ENCODE peak calls at places on chromosomes 11 and 22, in five cellular contexts. One of them, this sample, is unnamed.

GRCh38 chr22:37931893-37932389 is 21.5 kb downstream of the C22orf23 start:
- DNase-seq in heart right ventricle: no peak
- DNase-seq in K562: no peak
- DNase-seq in CD8-positive, alpha-beta T cell: no peak
- DNase-seq in cardiac fibroblast: no peak
- DNase-seq in this sample: no peak

GRCh38 chr11:130634981-130635473 is 186.6 kb downstream of the ADAMTS15 start:
- DNase-seq in K562: no peak
- DNase-seq in CD8-positive, alpha-beta T cell: no peak
- DNase-seq in heart right ventricle: no peak
- DNase-seq in cardiac fibroblast: peak
- DNase-seq in this sample: no peak

GRCh38 chr22:37428649-37429586 is 1.6 kb upstream of the ELFN2 start:
- DNase-seq in CD8-positive, alpha-beta T cell: peak
- DNase-seq in heart right ventricle: no peak
- DNase-seq in cardiac fibroblast: peak
- DNase-seq in K562: peak
- DNase-seq in this sample: peak

GRCh38 chr11:33160147-33160546 is 1.1 kb downstream of the CSTF3 start:
- DNase-seq in K562: no peak
- DNase-seq in CD8-positive, alpha-beta T cell: no peak
- DNase-seq in cardiac fibroblast: peak
- DNase-seq in heart right ventricle: no peak
- DNase-seq in this sample: no peak

GRCh38 chr22:46209262-46209661 is 40.8 kb downstream of the CDPF1 start:
- DNase-seq in cardiac fibroblast: no peak
- DNase-seq in K562: no peak
- DNase-seq in heart right ventricle: no peak
- DNase-seq in CD8-positive, alpha-beta T cell: no peak
- DNase-seq in this sample: no peak

GRCh38 chr11:66884443-66884842 is 27.6 kb downstream of the LRFN4 start:
- DNase-seq in K562: no peak
- DNase-seq in CD8-positive, alpha-beta T cell: no peak
- DNase-seq in heart right ventricle: no peak
- DNase-seq in cardiac fibroblast: no peak
- DNase-seq in this sample: no peak

GRCh38 chr11:46827995-46828394 is 18.1 kb downstream of the CKAP5 start:
- DNase-seq in K562: no peak
- DNase-seq in heart right ventricle: no peak
- DNase-seq in cardiac fibroblast: peak
- DNase-seq in CD8-positive, alpha-beta T cell: no peak
- DNase-seq in this sample: no peak

GRCh38 chr11:134120143-134120850 is 51.4 kb downstream of the JAM3 start:
- DNase-seq in K562: no peak
- DNase-seq in heart right ventricle: peak
- DNase-seq in cardiac fibroblast: peak
- DNase-seq in CD8-positive, alpha-beta T cell: no peak
- DNase-seq in this sample: no peak

GRCh38 chr11:112016088-112016764 is 9.0 kb upstream of the DLAT start:
- DNase-seq in cardiac fibroblast: peak
- DNase-seq in CD8-positive, alpha-beta T cell: no peak
- DNase-seq in heart right ventricle: no peak
- DNase-seq in K562: no peak
- DNase-seq in this sample: peak

GRCh38 chr11:77107950-77108349 is 5.3 kb downstream of the OMP start:
- DNase-seq in K562: no peak
- DNase-seq in heart right ventricle: no peak
- DNase-seq in CD8-positive, alpha-beta T cell: no peak
- DNase-seq in cardiac fibroblast: peak
- DNase-seq in this sample: no peak

GRCh38 chr22:31753005-31753633 is 700 bp upstream of the DEPDC5 start:
- DNase-seq in K562: peak
- DNase-seq in CD8-positive, alpha-beta T cell: no peak
- DNase-seq in heart right ventricle: peak
- DNase-seq in cardiac fibroblast: peak
- DNase-seq in this sample: peak

GRCh38 chr11:45259607-45260006 is 26.5 kb downstream of the SYT13 start:
- DNase-seq in cardiac fibroblast: no peak
- DNase-seq in heart right ventricle: no peak
- DNase-seq in CD8-positive, alpha-beta T cell: no peak
- DNase-seq in K562: no peak
- DNase-seq in this sample: no peak

GRCh38 chr11:119897046-119897440 is 168.0 kb upstream of the NECTIN1 start:
- DNase-seq in K562: no peak
- DNase-seq in cardiac fibroblast: no peak
- DNase-seq in CD8-positive, alpha-beta T cell: no peak
- DNase-seq in heart right ventricle: no peak
- DNase-seq in this sample: no peak

GRCh38 chr11:27249208-27249509 is 113.9 kb downstream of the CCDC34 start:
- DNase-seq in CD8-positive, alpha-beta T cell: no peak
- DNase-seq in heart right ventricle: no peak
- DNase-seq in K562: no peak
- DNase-seq in cardiac fibroblast: no peak
- DNase-seq in this sample: no peak

GRCh38 chr11:119149371-119150275 is 771 bp downstream of the ABCG4 start:
- DNase-seq in K562: no peak
- DNase-seq in CD8-positive, alpha-beta T cell: no peak
- DNase-seq in cardiac fibroblast: no peak
- DNase-seq in heart right ventricle: no peak
- DNase-seq in this sample: no peak

GRCh38 chr22:35330258-35330861 is 30.7 kb downstream of the TOM1 start:
- DNase-seq in K562: no peak
- DNase-seq in cardiac fibroblast: peak
- DNase-seq in heart right ventricle: peak
- DNase-seq in CD8-positive, alpha-beta T cell: peak
- DNase-seq in this sample: no peak

GRCh38 chr11:45148276-45148675 is 1.8 kb downstream of the PRDM11 start:
- DNase-seq in cardiac fibroblast: no peak
- DNase-seq in heart right ventricle: peak
- DNase-seq in CD8-positive, alpha-beta T cell: no peak
- DNase-seq in K562: no peak
- DNase-seq in this sample: no peak

GRCh38 chr22:32079110-32080089 is 36.3 kb downstream of the SLC5A1 start:
- DNase-seq in heart right ventricle: no peak
- DNase-seq in K562: no peak
- DNase-seq in cardiac fibroblast: peak
- DNase-seq in CD8-positive, alpha-beta T cell: no peak
- DNase-seq in this sample: no peak

GRCh38 chr11:126083829-126084607 is 21.4 kb upstream of the CDON start:
- DNase-seq in cardiac fibroblast: no peak
- DNase-seq in heart right ventricle: no peak
- DNase-seq in K562: no peak
- DNase-seq in CD8-positive, alpha-beta T cell: peak
- DNase-seq in this sample: no peak

GRCh38 chr11:78370406-78371172 is 47.0 kb downstream of the GAB2 start:
- DNase-seq in heart right ventricle: peak
- DNase-seq in cardiac fibroblast: peak
- DNase-seq in K562: no peak
- DNase-seq in CD8-positive, alpha-beta T cell: no peak
- DNase-seq in this sample: no peak

GRCh38 chr11:78364128-78364751 is 53.4 kb downstream of the GAB2 start:
- DNase-seq in heart right ventricle: no peak
- DNase-seq in cardiac fibroblast: no peak
- DNase-seq in CD8-positive, alpha-beta T cell: no peak
- DNase-seq in K562: no peak
- DNase-seq in this sample: no peak

GRCh38 chr11:78363018-78363619 is 54.5 kb downstream of the GAB2 start:
- DNase-seq in heart right ventricle: no peak
- DNase-seq in CD8-positive, alpha-beta T cell: no peak
- DNase-seq in K562: no peak
- DNase-seq in cardiac fibroblast: no peak
- DNase-seq in this sample: no peak

GRCh38 chr11:78361228-78361627 is 56.4 kb downstream of the GAB2 start:
- DNase-seq in CD8-positive, alpha-beta T cell: no peak
- DNase-seq in cardiac fibroblast: no peak
- DNase-seq in K562: no peak
- DNase-seq in heart right ventricle: no peak
- DNase-seq in this sample: no peak

DNA sequence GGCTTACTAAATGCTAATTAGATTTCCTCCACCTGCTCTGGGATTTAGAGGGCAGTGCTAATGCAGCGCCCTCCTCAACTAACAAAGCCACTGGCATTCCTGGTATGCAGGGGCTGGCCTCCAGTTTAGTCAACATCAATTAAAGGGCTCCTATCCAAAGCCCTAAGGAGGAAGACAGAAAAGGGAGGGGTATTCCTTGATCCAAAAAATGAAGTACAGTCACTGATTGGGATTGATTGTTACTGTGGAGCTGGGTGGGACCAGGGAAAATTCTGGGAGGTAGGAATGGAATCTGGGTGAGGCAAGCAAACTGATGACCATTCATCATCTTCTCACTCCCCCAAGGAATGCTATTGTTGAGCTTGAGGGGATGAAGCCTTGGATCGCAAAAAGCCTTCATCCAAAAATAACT is 52.2 kb downstream of the GAB2 start:
- DNase-seq in heart right ventricle: no peak
- DNase-seq in CD8-positive, alpha-beta T cell: no peak
- DNase-seq in K562: no peak
- DNase-seq in cardiac fibroblast: peak
- DNase-seq in this sample: no peak
- TF ChIP-seq CTCF in heart right ventricle: no peak
- TF ChIP-seq CTCF in CD8-positive, alpha-beta T cell: no peak
- TF ChIP-seq CTCF in K562: no peak
- TF ChIP-seq CTCF in cardiac fibroblast: no peak
- TF ChIP-seq CTCF in this sample: no peak

GRCh38 chr11:116602637-116602942 is 170.2 kb downstream of the BUD13 start:
- DNase-seq in cardiac fibroblast: no peak
- DNase-seq in CD8-positive, alpha-beta T cell: no peak
- DNase-seq in K562: no peak
- DNase-seq in heart right ventricle: no peak
- DNase-seq in this sample: no peak

GRCh38 chr11:116607027-116607426 is 165.8 kb downstream of the BUD13 start:
- DNase-seq in K562: no peak
- DNase-seq in cardiac fibroblast: no peak
- DNase-seq in heart right ventricle: no peak
- DNase-seq in CD8-positive, alpha-beta T cell: no peak
- DNase-seq in this sample: no peak

GRCh38 chr11:116606060-116606459 is 166.7 kb downstream of the BUD13 start:
- DNase-seq in heart right ventricle: no peak
- DNase-seq in K562: no peak
- DNase-seq in CD8-positive, alpha-beta T cell: no peak
- DNase-seq in cardiac fibroblast: no peak
- DNase-seq in this sample: no peak

GRCh38 chr11:116603783-116604323 is 168.9 kb downstream of the BUD13 start:
- DNase-seq in K562: no peak
- DNase-seq in heart right ventricle: no peak
- DNase-seq in cardiac fibroblast: no peak
- DNase-seq in CD8-positive, alpha-beta T cell: no peak
- DNase-seq in this sample: no peak

GRCh38 chr11:116605543-116605942 is 167.2 kb downstream of the BUD13 start:
- DNase-seq in heart right ventricle: no peak
- DNase-seq in cardiac fibroblast: peak
- DNase-seq in K562: peak
- DNase-seq in CD8-positive, alpha-beta T cell: no peak
- DNase-seq in this sample: peak
- TF ChIP-seq CTCF in heart right ventricle: peak
- TF ChIP-seq CTCF in cardiac fibroblast: peak
- TF ChIP-seq CTCF in K562: peak
- TF ChIP-seq CTCF in CD8-positive, alpha-beta T cell: no peak
- TF ChIP-seq CTCF in this sample: peak

DNA sequence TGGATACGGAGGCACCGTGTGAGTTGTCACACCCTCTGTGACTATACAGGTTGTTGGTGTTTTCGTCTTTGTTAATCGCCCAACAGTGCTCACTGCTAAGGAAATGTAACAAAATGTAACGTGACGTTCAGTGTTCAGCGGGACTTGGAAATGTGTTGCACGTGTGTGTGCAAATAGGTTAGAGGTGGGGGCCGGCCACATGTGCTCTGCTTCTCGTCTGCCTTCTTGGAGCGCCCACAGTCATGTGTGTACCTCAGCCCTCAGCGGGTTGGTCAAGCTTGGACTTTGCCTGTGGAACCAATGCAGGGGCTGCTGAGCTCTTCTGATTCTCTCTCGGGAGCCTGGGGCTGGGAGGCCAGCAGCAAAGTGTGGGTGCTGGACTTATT is 7.4 kb upstream of the SMIM38 start:
- DNase-seq in cardiac fibroblast: no peak
- DNase-seq in CD8-positive, alpha-beta T cell: no peak
- DNase-seq in K562: no peak
- DNase-seq in heart right ventricle: no peak
- DNase-seq in this sample: no peak
- TF ChIP-seq CTCF in cardiac fibroblast: no peak
- TF ChIP-seq CTCF in CD8-positive, alpha-beta T cell: no peak
- TF ChIP-seq CTCF in K562: no peak
- TF ChIP-seq CTCF in heart right ventricle: no peak
- TF ChIP-seq CTCF in this sample: no peak

GRCh38 chr11:108121274-108122155 is at the start of gene ACAT1:
- DNase-seq in cardiac fibroblast: peak
- DNase-seq in K562: peak
- DNase-seq in CD8-positive, alpha-beta T cell: peak
- DNase-seq in heart right ventricle: peak
- DNase-seq in this sample: peak
- TF ChIP-seq CTCF in cardiac fibroblast: peak
- TF ChIP-seq CTCF in K562: peak
- TF ChIP-seq CTCF in CD8-positive, alpha-beta T cell: no peak
- TF ChIP-seq CTCF in heart right ventricle: peak
- TF ChIP-seq CTCF in this sample: no peak

GRCh38 chr11:75796091-75796435 is 18.9 kb upstream of the UVRAG start:
- DNase-seq in K562: no peak
- DNase-seq in heart right ventricle: no peak
- DNase-seq in cardiac fibroblast: no peak
- DNase-seq in CD8-positive, alpha-beta T cell: no peak
- DNase-seq in this sample: no peak
- TF ChIP-seq CTCF in K562: no peak
- TF ChIP-seq CTCF in heart right ventricle: no peak
- TF ChIP-seq CTCF in cardiac fibroblast: no peak
- TF ChIP-seq CTCF in CD8-positive, alpha-beta T cell: no peak
- TF ChIP-seq CTCF in this sample: no peak

DNA sequence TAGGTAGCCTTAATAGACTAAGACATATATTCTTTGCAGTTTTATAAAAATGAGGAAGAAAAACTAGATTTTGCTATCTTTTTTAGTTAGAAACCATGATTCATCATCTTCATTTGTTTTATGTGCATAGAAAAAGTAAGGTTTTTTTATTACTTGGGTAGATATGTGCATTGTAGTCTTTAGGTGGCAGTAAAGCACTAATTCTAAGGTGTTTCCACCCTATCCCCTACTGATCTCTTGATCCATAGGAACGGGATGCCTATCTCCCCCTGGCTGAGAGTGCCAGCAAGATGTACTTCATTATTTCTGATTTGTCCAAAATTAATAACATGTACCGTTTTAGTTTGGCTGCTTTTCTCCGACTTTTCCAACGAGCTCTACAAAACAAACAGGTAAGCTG is 148.1 kb downstream of the DYNC2H1 start:
- DNase-seq in K562: no peak
- DNase-seq in heart right ventricle: no peak
- DNase-seq in cardiac fibroblast: peak
- DNase-seq in CD8-positive, alpha-beta T cell: no peak
- DNase-seq in this sample: no peak
- TF ChIP-seq CTCF in K562: no peak
- TF ChIP-seq CTCF in heart right ventricle: peak
- TF ChIP-seq CTCF in cardiac fibroblast: peak
- TF ChIP-seq CTCF in CD8-positive, alpha-beta T cell: no peak
- TF ChIP-seq CTCF in this sample: no peak